ENCODE peak calls at places on chromosomes 13 and 19, in nine cellular contexts. H is ascending aorta, L is transverse colon, U is right atrium auricular region, Z is tibial artery, A is left ventricle myocardium inferior, V is cardiac muscle cell, I is adipocyte, T is lower lobe of right lung. P is an unnamed sample.

GRCh38 chr13:113864303-113864890 is 521 bp upstream of the GAS6 start:
- DNase-seq in V (no peak), Z (peak), A (no peak), H (no peak), T (no peak), I (peak), U (no peak), L (no peak), P (no peak)

GRCh38 chr13:35957174-35957867 is 173.9 kb downstream of the DCLK1 start:
- DNase-seq in I (peak), T (no peak), U (no peak), L (no peak), H (no peak), V (no peak), A (no peak), Z (no peak), P (no peak)

GRCh38 chr19:12689012-12689411 is 1.2 kb downstream of the GNG14 start:
- DNase-seq in I (no peak), V (no peak), Z (no peak), A (no peak), L (no peak), T (no peak), H (no peak), U (no peak), P (no peak)

GRCh38 chr19:5973867-5974635 is 3.9 kb downstream of the RANBP3 start:
- DNase-seq in I (no peak), V (no peak), T (peak), L (no peak), A (no peak), U (no peak), H (no peak), Z (no peak), P (no peak)

GRCh38 chr13:76148374-76148773 is 512.2 kb downstream of the LMO7 start:
- DNase-seq in Z (no peak), H (no peak), A (no peak), L (no peak), U (no peak), I (no peak), V (no peak), T (no peak), P (no peak)

GRCh38 chr19:30662211-30662861 is 290.2 kb downstream of the ZNF536 start:
- DNase-seq in H (peak), A (no peak), I (no peak), T (no peak), Z (no peak), U (no peak), V (no peak), L (no peak), P (no peak)

GRCh38 chr19:2164020-2164988 is 571 bp downstream of the DOT1L start:
- DNase-seq in L (no peak), Z (peak), A (no peak), H (no peak), U (no peak), V (peak), T (no peak), I (peak), P (no peak)

GRCh38 chr19:51272183-51272817 is 21.4 kb downstream of the SIGLECL1 start:
- DNase-seq in L (no peak), H (no peak), I (no peak), Z (no peak), A (no peak), V (no peak), U (peak), T (no peak), P (no peak)

GRCh38 chr13:46660859-46661258 is 107.9 kb downstream of the LRCH1 start:
- DNase-seq in L (no peak), I (no peak), A (no peak), V (no peak), U (no peak), T (no peak), Z (no peak), H (no peak), P (no peak)
- H3K4me3 ChIP-seq in L (no peak), I (no peak), A (no peak), V (no peak), U (no peak), T (no peak), Z (no peak), H (no peak), P (no peak)

GRCh38 chr19:22783651-22784050 is 300 bp downstream of the ZNF99 start:
- DNase-seq in U (no peak), I (no peak), H (no peak), Z (no peak), L (no peak), A (no peak), V (no peak), T (no peak), P (no peak)
- H3K4me3 ChIP-seq in U (peak), I (peak), H (peak), Z (peak), L (peak), A (peak), V (no peak), T (peak), P (no peak)

GRCh38 chr13:110303644-110304043 is 3.3 kb downstream of the COL4A1 start:
- DNase-seq in H (no peak), V (no peak), Z (no peak), A (no peak), T (no peak), I (no peak), L (no peak), U (peak), P (no peak)

GRCh38 chr13:110301606-110302131 is 5.3 kb downstream of the COL4A1 start:
- DNase-seq in A (no peak), H (peak), U (peak), I (peak), L (no peak), V (no peak), T (no peak), Z (no peak), P (no peak)

GRCh38 chr13:110302986-110303385 is 4.0 kb downstream of the COL4A1 start:
- DNase-seq in L (no peak), U (peak), I (no peak), T (no peak), Z (no peak), H (no peak), A (no peak), V (no peak), P (no peak)

GRCh38 chr13:110301083-110301482 is 5.9 kb downstream of the COL4A1 start:
- DNase-seq in L (no peak), T (no peak), A (no peak), Z (no peak), U (peak), I (no peak), H (peak), V (no peak), P (no peak)

GRCh38 chr13:110302154-110302553 is 4.8 kb downstream of the COL4A1 start:
- DNase-seq in V (no peak), A (no peak), H (no peak), I (no peak), U (peak), Z (no peak), T (no peak), L (no peak), P (no peak)
- H3K4me3 ChIP-seq in V (no peak), A (peak), H (peak), I (peak), U (no peak), Z (peak), T (no peak), L (no peak), P (no peak)

DNA sequence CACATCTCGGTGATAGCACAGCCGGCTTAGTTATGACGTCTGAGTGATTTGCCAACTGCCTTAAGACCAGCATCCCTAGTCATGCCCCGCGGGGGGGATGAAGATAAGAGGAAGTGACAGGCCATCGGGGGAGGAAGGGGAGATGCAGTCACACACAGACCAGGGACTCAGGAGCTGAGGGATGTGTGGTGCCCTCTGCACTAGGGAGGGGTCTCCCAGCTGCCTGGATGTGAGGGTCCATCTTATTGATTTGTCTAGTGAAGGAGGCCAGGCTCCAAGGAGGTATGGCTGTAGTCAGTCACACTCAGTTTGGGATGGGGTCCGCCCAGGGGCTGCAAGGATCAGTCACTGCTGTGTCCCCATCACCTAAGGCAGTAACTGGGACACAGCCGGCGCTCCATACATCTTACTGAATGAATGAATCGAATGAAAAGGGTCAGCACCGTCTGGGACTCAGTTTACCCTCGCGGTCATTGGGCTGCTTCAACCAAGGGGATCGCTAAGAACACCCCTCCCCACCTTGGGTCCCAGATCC is 19.3 kb upstream of the ERCC1 start:
- DNase-seq in U (peak), V (no peak), L (peak), T (peak), A (peak), Z (peak), H (peak), I (peak), P (no peak)
- H3K4me3 ChIP-seq in U (peak), V (peak), L (peak), T (peak), A (peak), Z (peak), H (peak), I (peak), P (peak)

DNA sequence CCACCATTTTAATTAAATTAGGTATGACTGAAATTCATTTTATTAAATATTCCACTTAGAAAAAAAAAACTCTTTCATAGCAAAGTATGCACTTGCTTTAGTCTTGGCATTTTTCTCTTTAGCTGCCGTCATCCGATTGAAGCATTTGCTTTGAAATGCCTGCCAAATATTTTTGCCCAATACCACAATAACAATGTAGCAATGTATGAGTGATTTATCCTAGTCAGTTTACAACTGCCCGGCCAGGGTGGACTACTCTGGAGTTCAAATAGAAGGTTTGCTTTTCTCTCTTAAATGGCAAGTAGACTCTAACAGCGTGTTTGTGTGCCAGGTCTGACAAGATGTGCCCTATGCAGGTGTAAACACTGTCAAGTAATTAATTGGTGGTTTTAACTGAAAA is 675.3 kb upstream of the SGCG start:
- DNase-seq in I (no peak), T (no peak), U (no peak), L (no peak), H (no peak), V (no peak), A (no peak), Z (no peak), P (no peak)
- H3K4me3 ChIP-seq in I (no peak), T (no peak), U (no peak), L (no peak), H (no peak), V (no peak), A (no peak), Z (no peak), P (no peak)

DNA sequence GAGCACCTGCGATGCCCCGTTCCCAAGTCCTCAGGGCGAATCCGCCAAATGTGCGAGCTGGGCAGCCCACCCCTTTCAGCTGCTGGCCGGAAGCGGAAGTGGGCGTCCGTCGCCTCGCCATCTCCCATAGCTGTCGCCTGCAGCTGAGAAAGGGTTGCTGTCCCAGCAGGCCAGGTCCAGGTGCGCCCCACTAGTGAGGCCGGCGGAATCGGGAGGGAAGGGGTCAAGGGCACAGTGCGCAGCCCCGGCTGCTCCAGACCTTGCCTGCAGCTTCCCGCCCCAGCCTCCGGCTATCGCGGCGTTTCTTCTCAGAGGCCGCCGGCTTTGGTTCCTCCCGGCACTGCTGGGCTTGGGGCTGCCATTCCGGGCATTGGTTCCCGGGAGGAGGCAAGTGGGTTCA is at the start of gene ZNF177:
- DNase-seq in U (no peak), L (no peak), V (no peak), I (no peak), H (no peak), A (no peak), T (no peak), Z (no peak), P (no peak)
- H3K4me3 ChIP-seq in U (no peak), L (no peak), V (no peak), I (peak), H (no peak), A (peak), T (no peak), Z (no peak), P (peak)

DNA sequence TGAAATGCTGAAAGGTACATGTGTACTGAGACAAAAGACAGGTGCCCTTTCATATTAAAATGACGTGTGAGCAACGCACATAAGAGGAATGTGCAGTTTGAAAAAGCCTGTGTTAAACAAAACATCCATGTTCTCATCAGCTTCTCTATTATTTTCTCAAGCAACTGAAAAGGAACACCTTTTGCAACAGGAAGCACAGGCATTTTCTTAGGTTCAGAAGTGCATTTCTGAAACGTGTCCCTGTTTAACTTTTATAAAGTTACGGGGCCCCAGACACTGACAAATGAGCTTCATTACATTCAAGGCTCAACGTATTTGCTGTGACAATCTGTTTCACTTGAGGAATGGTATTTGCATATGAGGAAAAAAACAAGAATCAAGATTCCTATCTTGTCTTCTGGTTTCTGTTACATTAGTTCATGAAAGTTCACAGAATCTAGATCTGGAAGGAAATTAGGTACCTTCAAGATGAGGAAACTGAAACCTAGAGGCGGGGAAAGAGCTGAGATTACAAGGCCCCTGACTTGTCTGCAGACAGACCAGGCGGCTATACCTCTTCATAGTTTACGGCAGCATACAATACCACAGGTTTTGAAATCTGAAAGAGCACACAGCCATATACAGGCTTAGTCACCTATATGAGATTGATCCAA is 431.7 kb downstream of the KLF12 start:
- DNase-seq in T (no peak), Z (no peak), V (peak), L (no peak), H (no peak), I (no peak), A (no peak), U (no peak), P (no peak)
- H3K4me3 ChIP-seq in T (no peak), Z (no peak), V (no peak), L (no peak), H (no peak), I (no peak), A (no peak), U (no peak), P (no peak)

GRCh38 chr19:33720155-33720493 is 76.5 kb upstream of the KCTD15 start:
- DNase-seq in L (no peak), V (no peak), H (no peak), T (no peak), U (no peak), I (no peak), Z (no peak), A (no peak), P (no peak)
- H3K4me3 ChIP-seq in L (no peak), V (no peak), H (no peak), T (no peak), U (no peak), I (no peak), Z (no peak), A (no peak), P (no peak)